ENCODE peak calls at places on chromosomes 12 and 14, in ten cellular contexts. One of them, this sample, is unnamed.

GRCh38 chr14:104353921-104354701 is 215.7 kb downstream of the KIF26A start:
- DNase-seq in stimulated activated CD8-positive, alpha-beta memory T cell treated with anti-CD3 and anti-CD28 coated beads, Interleukin-12 subunit alpha, Interleukin-12 subunit beta, amount 100 ng/mL, for 4 hours: no peak
- DNase-seq in tibial nerve: no peak
- DNase-seq in kidney tubule cell: no peak
- DNase-seq in T follicular helper cell: no peak
- DNase-seq in T-helper 2 cell: no peak
- DNase-seq in heart left ventricle: peak; percentile 69
- DNase-seq in endothelial cell: peak; percentile 43
- DNase-seq in CD14-positive monocyte: peak; percentile 38
- DNase-seq in IMR-90: no peak
- DNase-seq in this sample: no peak

GRCh38 chr12:49671051-49671765 is 36.0 kb downstream of the FMNL3 start:
- DNase-seq in stimulated activated CD8-positive, alpha-beta memory T cell treated with anti-CD3 and anti-CD28 coated beads, Interleukin-12 subunit alpha, Interleukin-12 subunit beta, amount 100 ng/mL, for 4 hours: peak; percentile 46
- DNase-seq in tibial nerve: no peak
- DNase-seq in kidney tubule cell: peak; percentile 43
- DNase-seq in T follicular helper cell: peak; percentile 57
- DNase-seq in T-helper 2 cell: peak; percentile 88
- DNase-seq in heart left ventricle: peak; percentile 59
- DNase-seq in endothelial cell: no peak
- DNase-seq in CD14-positive monocyte: peak; percentile 68
- DNase-seq in IMR-90: no peak
- DNase-seq in this sample: no peak

GRCh38 chr14:80787876-80788275 is 153.7 kb downstream of the CEP128 start:
- DNase-seq in stimulated activated CD8-positive, alpha-beta memory T cell treated with anti-CD3 and anti-CD28 coated beads, Interleukin-12 subunit alpha, Interleukin-12 subunit beta, amount 100 ng/mL, for 4 hours: no peak
- DNase-seq in tibial nerve: no peak
- DNase-seq in kidney tubule cell: no peak
- DNase-seq in T follicular helper cell: no peak
- DNase-seq in T-helper 2 cell: no peak
- DNase-seq in heart left ventricle: no peak
- DNase-seq in endothelial cell: no peak
- DNase-seq in CD14-positive monocyte: no peak
- DNase-seq in IMR-90: no peak
- DNase-seq in this sample: no peak

GRCh38 chr14:88422919-88423318 is 37.5 kb downstream of the SPATA7 start:
- DNase-seq in stimulated activated CD8-positive, alpha-beta memory T cell treated with anti-CD3 and anti-CD28 coated beads, Interleukin-12 subunit alpha, Interleukin-12 subunit beta, amount 100 ng/mL, for 4 hours: no peak
- DNase-seq in tibial nerve: no peak
- DNase-seq in kidney tubule cell: peak; percentile 76
- DNase-seq in T follicular helper cell: no peak
- DNase-seq in T-helper 2 cell: no peak
- DNase-seq in heart left ventricle: no peak
- DNase-seq in endothelial cell: no peak
- DNase-seq in CD14-positive monocyte: no peak
- DNase-seq in IMR-90: peak; percentile 88
- DNase-seq in this sample: peak; percentile 34

GRCh38 chr12:64695550-64695949 is 63.7 kb downstream of the GNS start:
- DNase-seq in stimulated activated CD8-positive, alpha-beta memory T cell treated with anti-CD3 and anti-CD28 coated beads, Interleukin-12 subunit alpha, Interleukin-12 subunit beta, amount 100 ng/mL, for 4 hours: no peak
- DNase-seq in tibial nerve: no peak
- DNase-seq in kidney tubule cell: no peak
- DNase-seq in T follicular helper cell: no peak
- DNase-seq in T-helper 2 cell: no peak
- DNase-seq in heart left ventricle: no peak
- DNase-seq in endothelial cell: no peak
- DNase-seq in CD14-positive monocyte: no peak
- DNase-seq in IMR-90: no peak
- DNase-seq in this sample: no peak

GRCh38 chr12:30617568-30617967 is 78.1 kb downstream of the IPO8 start:
- DNase-seq in stimulated activated CD8-positive, alpha-beta memory T cell treated with anti-CD3 and anti-CD28 coated beads, Interleukin-12 subunit alpha, Interleukin-12 subunit beta, amount 100 ng/mL, for 4 hours: no peak
- DNase-seq in tibial nerve: no peak
- DNase-seq in kidney tubule cell: no peak
- DNase-seq in T follicular helper cell: no peak
- DNase-seq in T-helper 2 cell: no peak
- DNase-seq in heart left ventricle: no peak
- DNase-seq in endothelial cell: no peak
- DNase-seq in CD14-positive monocyte: no peak
- DNase-seq in IMR-90: no peak
- DNase-seq in this sample: no peak

GRCh38 chr12:47297993-47298392 is 218.2 kb upstream of the AMIGO2 start:
- DNase-seq in stimulated activated CD8-positive, alpha-beta memory T cell treated with anti-CD3 and anti-CD28 coated beads, Interleukin-12 subunit alpha, Interleukin-12 subunit beta, amount 100 ng/mL, for 4 hours: no peak
- DNase-seq in tibial nerve: no peak
- DNase-seq in kidney tubule cell: no peak
- DNase-seq in T follicular helper cell: no peak
- DNase-seq in T-helper 2 cell: no peak
- DNase-seq in heart left ventricle: no peak
- DNase-seq in endothelial cell: no peak
- DNase-seq in CD14-positive monocyte: no peak
- DNase-seq in IMR-90: no peak
- DNase-seq in this sample: no peak

GRCh38 chr12:48977290-48978281 is 536 bp upstream of the WNT1 start:
- DNase-seq in stimulated activated CD8-positive, alpha-beta memory T cell treated with anti-CD3 and anti-CD28 coated beads, Interleukin-12 subunit alpha, Interleukin-12 subunit beta, amount 100 ng/mL, for 4 hours: peak; percentile 72
- DNase-seq in tibial nerve: no peak
- DNase-seq in kidney tubule cell: no peak
- DNase-seq in T follicular helper cell: peak; percentile 70
- DNase-seq in T-helper 2 cell: peak; percentile 74
- DNase-seq in heart left ventricle: peak; percentile 64
- DNase-seq in endothelial cell: peak; percentile 85
- DNase-seq in CD14-positive monocyte: no peak
- DNase-seq in IMR-90: peak; percentile 80
- DNase-seq in this sample: no peak

GRCh38 chr14:69625299-69626131 is 14.1 kb downstream of the SUSD6 start:
- DNase-seq in stimulated activated CD8-positive, alpha-beta memory T cell treated with anti-CD3 and anti-CD28 coated beads, Interleukin-12 subunit alpha, Interleukin-12 subunit beta, amount 100 ng/mL, for 4 hours: peak; percentile 62
- DNase-seq in tibial nerve: no peak
- DNase-seq in kidney tubule cell: peak; percentile 69
- DNase-seq in T follicular helper cell: peak; percentile 56
- DNase-seq in T-helper 2 cell: peak; percentile 91
- DNase-seq in heart left ventricle: peak; percentile 73
- DNase-seq in endothelial cell: peak; percentile 55
- DNase-seq in CD14-positive monocyte: peak; percentile 67
- DNase-seq in IMR-90: peak; percentile 66
- DNase-seq in this sample: no peak

This sample was measured in A172.